ENCODE peak calls at places on chromosomes 1 and 21, in nine cellular contexts. K is body of pancreas; E is trophoblast cell; M is stimulated activated CD4-positive, alpha-beta T cell treated with anti-CD3 and anti-CD28 coated beads, Interleukin-12 subunit alpha, Interleukin-12 subunit beta, amount 100 ng/mL, for 4 hours; N is BJ; R is RPMI8226; S is A172; L is smooth muscle cell of the brain vasculature; T is kidney epithelial cell. J is an unnamed sample.
A peak's percentile ranks its signal among the peaks of the same experiment; 100 is the strongest.

GRCh38 chr1:194598098-194598497 is 1411.7 kb upstream of the B3GALT2 start:
- DNase-seq in K (no peak), E (no peak), M (no peak), N (no peak), R (no peak), S (no peak), L (no peak), T (no peak), J (no peak)

GRCh38 chr1:103063911-103064310 is 44.4 kb downstream of the COL11A1 start:
- DNase-seq in K (no peak), E (no peak), M (no peak), N (no peak), R (no peak), S (no peak), L (peak; percentile 26), T (no peak), J (no peak)

GRCh38 chr1:16378443-16378842 is 11.4 kb downstream of the SZRD1 start:
- DNase-seq in K (no peak), E (no peak), M (no peak), N (no peak), R (no peak), S (no peak), L (no peak), T (no peak), J (no peak)

GRCh38 chr1:188224263-188224662 is 1395.5 kb downstream of the PLA2G4A start:
- DNase-seq in K (no peak), E (no peak), M (no peak), N (no peak), R (no peak), S (no peak), L (no peak), T (no peak), J (no peak)

GRCh38 chr1:32557812-32558211 is 18.6 kb downstream of the ZBTB8A start:
- DNase-seq in K (no peak), E (no peak), M (no peak), N (no peak), R (no peak), S (no peak), L (no peak), T (no peak), J (no peak)

GRCh38 chr1:165444897-165445370 is at the start of gene RXRG:
- DNase-seq in K (peak; percentile 31), E (peak; percentile 28), M (peak; percentile 8), N (no peak), R (no peak), S (no peak), L (no peak), T (no peak), J (peak; percentile 10)

GRCh38 chr1:41442697-41443251 is 41.7 kb downstream of the EDN2 start:
- DNase-seq in K (no peak), E (no peak), M (no peak), N (no peak), R (no peak), S (no peak), L (no peak), T (no peak), J (no peak)

GRCh38 chr1:221268295-221268694 is 389.1 kb downstream of the HLX start:
- DNase-seq in K (no peak), E (no peak), M (no peak), N (peak; percentile 54), R (no peak), S (peak; percentile 74), L (no peak), T (peak; percentile 41), J (peak; percentile 29)

GRCh38 chr1:243730499-243731150 is 119.4 kb downstream of the AKT3 start:
- DNase-seq in K (no peak), E (no peak), M (no peak), N (no peak), R (peak; percentile 28), S (no peak), L (no peak), T (no peak), J (no peak)

GRCh38 chr1:92709738-92710137 is 75.2 kb downstream of the EVI5 start:
- DNase-seq in K (peak; percentile 74), E (peak; percentile 59), M (no peak), N (no peak), R (no peak), S (peak; percentile 50), L (no peak), T (peak; percentile 61), J (peak; percentile 49)

GRCh38 chr1:219784660-219785391 is 143.5 kb downstream of the SLC30A10 start:
- DNase-seq in K (no peak), E (no peak), M (no peak), N (no peak), R (no peak), S (peak; percentile 82), L (no peak), T (no peak), J (no peak)

GRCh38 chr1:13498553-13498952 is 15.2 kb downstream of the LRRC38 start:
- DNase-seq in K (no peak), E (no peak), M (no peak), N (no peak), R (peak; percentile 92), S (no peak), L (no peak), T (no peak), J (no peak)

GRCh38 chr1:215405211-215405610 is 161.9 kb upstream of the KCTD3 start:
- DNase-seq in K (no peak), E (no peak), M (no peak), N (no peak), R (no peak), S (no peak), L (no peak), T (no peak), J (no peak)

GRCh38 chr21:31900121-31900895 is 27.5 kb downstream of the HUNK start:
- DNase-seq in K (peak; percentile 88), E (no peak), M (no peak), N (no peak), R (no peak), S (no peak), L (no peak), T (peak; percentile 60), J (no peak)

GRCh38 chr1:116769050-116769449 is 14.8 kb downstream of the CD2 start:
- DNase-seq in K (no peak), E (no peak), M (no peak), N (no peak), R (no peak), S (no peak), L (no peak), T (no peak), J (no peak)

GRCh38 chr1:44636711-44637589 is 37.3 kb downstream of the TMEM53 start:
- DNase-seq in K (no peak), E (no peak), M (no peak), N (no peak), R (no peak), S (peak; percentile 61), L (no peak), T (no peak), J (peak; percentile 87)

GRCh38 chr1:90959352-90960206 is 62.3 kb downstream of the ZNF644 start:
- DNase-seq in K (no peak), E (no peak), M (no peak), N (no peak), R (no peak), S (peak; percentile 14), L (no peak), T (no peak), J (peak; percentile 47)

GRCh38 chr21:46191686-46192575 is 7.7 kb upstream of the SPATC1L start:
- DNase-seq in K (no peak), E (no peak), M (no peak), N (no peak), R (no peak), S (no peak), L (no peak), T (no peak), J (no peak)

GRCh38 chr1:155877945-155878344 is 18.6 kb downstream of the SYT11 start:
- DNase-seq in K (no peak), E (no peak), M (no peak), N (no peak), R (no peak), S (no peak), L (no peak), T (no peak), J (no peak)

GRCh38 chr1:154767315-154768240 is 102.5 kb downstream of the KCNN3 start:
- DNase-seq in K (no peak), E (peak; percentile 97), M (no peak), N (no peak), R (no peak), S (peak; percentile 48), L (no peak), T (no peak), J (peak; percentile 37)

GRCh38 chr1:154176341-154176740 is 15.6 kb downstream of the TPM3 start:
- DNase-seq in K (no peak), E (no peak), M (no peak), N (no peak), R (no peak), S (peak; percentile 52), L (no peak), T (peak; percentile 41), J (peak; percentile 64)

GRCh38 chr1:89261926-89262540 is 10.6 kb downstream of the GBP5 start:
- DNase-seq in K (no peak), E (no peak), M (no peak), N (no peak), R (no peak), S (peak; percentile 40), L (no peak), T (no peak), J (no peak)

GRCh38 chr1:227731696-227732585 is 3.2 kb downstream of the JMJD4 start:
- DNase-seq in K (no peak), E (no peak), M (no peak), N (no peak), R (no peak), S (no peak), L (no peak), T (no peak), J (no peak)

GRCh38 chr1:104466068-104466467 is 716.4 kb downstream of the AMY1C start:
- DNase-seq in K (no peak), E (no peak), M (no peak), N (no peak), R (no peak), S (no peak), L (no peak), T (no peak), J (no peak)

GRCh38 chr1:110475358-110476027 is 24.5 kb downstream of the PROK1 start:
- DNase-seq in K (no peak), E (peak; percentile 21), M (no peak), N (no peak), R (no peak), S (no peak), L (no peak), T (no peak), J (peak; percentile 40)

GRCh38 chr1:99005142-99005491 is 456 bp upstream of the PLPPR5 start:
- DNase-seq in K (no peak), E (peak; percentile 54), M (no peak), N (no peak), R (no peak), S (no peak), L (no peak), T (no peak), J (no peak)

GRCh38 chr1:155253208-155253607 is 2.1 kb downstream of the ENTREP3 start:
- DNase-seq in K (no peak), E (no peak), M (no peak), N (no peak), R (no peak), S (no peak), L (no peak), T (no peak), J (no peak)

GRCh38 chr1:170221031-170221430 is 75.3 kb downstream of the NTMT2 start:
- DNase-seq in K (no peak), E (peak; percentile 96), M (no peak), N (no peak), R (no peak), S (no peak), L (no peak), T (no peak), J (no peak)

GRCh38 chr1:166740668-166741276 is 98.5 kb upstream of the POGK start:
- DNase-seq in K (no peak), E (no peak), M (no peak), N (no peak), R (no peak), S (no peak), L (no peak), T (no peak), J (no peak)

GRCh38 chr1:230842801-230843200 is 25.5 kb downstream of the C1orf198 start:
- DNase-seq in K (no peak), E (peak; percentile 5), M (no peak), N (no peak), R (no peak), S (no peak), L (no peak), T (no peak), J (no peak)

GRCh38 chr1:31621498-31621820 is 4.0 kb downstream of the HCRTR1 start:
- DNase-seq in K (no peak), E (no peak), M (no peak), N (no peak), R (no peak), S (no peak), L (no peak), T (no peak), J (no peak)

J was measured in foreskin keratinocyte.